ENCODE peak calls at places on chromosomes 13 and 19, in ten cellular contexts. K is cardiac muscle cell, V is AG10803, D is right lobe of liver, O is GM23338, S is body of pancreas, L is heart left ventricle, W is suprapubic skin, E is endodermal cell, H is thyroid gland. J is an unnamed sample.

GRCh38 chr13:59674616-59675015 is 489.1 kb downstream of the DIAPH3 start:
- DNase-seq in O (no peak), V (no peak), W (no peak), L (no peak), K (no peak), E (no peak), D (no peak), S (no peak), H (no peak), J (no peak)

GRCh38 chr19:3358919-3359849 is 7.2 kb upstream of the NFIC start:
- DNase-seq in K (peak), V (peak), E (no peak), W (no peak), D (peak), H (peak), O (peak), S (peak), L (peak), J (peak)

GRCh38 chr19:46955114-46955812 is 64.4 kb upstream of the NPAS1 start:
- DNase-seq in L (no peak), E (no peak), O (no peak), K (no peak), S (no peak), V (no peak), D (no peak), W (no peak), H (no peak), J (peak)

GRCh38 chr19:55460670-55461258 is 678 bp downstream of the ISOC2 start:
- DNase-seq in L (peak), V (peak), D (peak), S (peak), K (peak), W (peak), E (peak), O (peak), H (peak), J (peak)

GRCh38 chr13:26498524-26499208 is 58.8 kb upstream of the WASF3 start:
- DNase-seq in O (no peak), W (no peak), K (no peak), L (no peak), H (no peak), S (no peak), D (no peak), V (no peak), E (no peak), J (no peak)

GRCh38 chr19:35105411-35106290 is 10.0 kb upstream of the FXYD3 start:
- DNase-seq in V (no peak), E (no peak), S (no peak), K (no peak), H (no peak), D (no peak), O (no peak), W (no peak), L (no peak), J (no peak)

GRCh38 chr13:78430811-78431210 is 172.5 kb downstream of the POU4F1 start:
- DNase-seq in S (no peak), L (no peak), W (no peak), K (no peak), O (no peak), E (no peak), D (no peak), H (no peak), V (no peak), J (no peak)

GRCh38 chr19:31718041-31718440 is 368.8 kb upstream of the TSHZ3 start:
- DNase-seq in L (no peak), D (no peak), S (no peak), V (peak), H (no peak), W (no peak), K (no peak), O (no peak), E (peak), J (peak)

GRCh38 chr13:113999618-113999910 is 25.7 kb upstream of the C13orf46 start:
- DNase-seq in E (no peak), D (no peak), S (no peak), O (no peak), V (no peak), H (no peak), W (peak), K (no peak), L (no peak), J (no peak)

GRCh38 chr13:99303863-99304521 is 3.2 kb downstream of the GPR183 start:
- DNase-seq in W (no peak), L (no peak), D (no peak), E (no peak), H (no peak), K (no peak), O (no peak), V (no peak), S (no peak), J (no peak)

GRCh38 chr13:65011403-65011802 is 2218.7 kb downstream of the PCDH9 start:
- DNase-seq in K (no peak), L (no peak), H (no peak), W (no peak), E (no peak), O (peak), V (no peak), S (no peak), D (no peak), J (no peak)

GRCh38 chr19:13150919-13151604 is 851 bp downstream of the IER2 start:
- DNase-seq in S (peak), W (peak), H (peak), V (no peak), O (no peak), D (peak), K (peak), E (no peak), L (peak), J (no peak)

GRCh38 chr19:40232949-40233810 is 6.7 kb upstream of the CCNP start:
- DNase-seq in K (no peak), E (peak), D (no peak), H (no peak), V (no peak), W (no peak), S (no peak), O (no peak), L (no peak), J (no peak)

DNA sequence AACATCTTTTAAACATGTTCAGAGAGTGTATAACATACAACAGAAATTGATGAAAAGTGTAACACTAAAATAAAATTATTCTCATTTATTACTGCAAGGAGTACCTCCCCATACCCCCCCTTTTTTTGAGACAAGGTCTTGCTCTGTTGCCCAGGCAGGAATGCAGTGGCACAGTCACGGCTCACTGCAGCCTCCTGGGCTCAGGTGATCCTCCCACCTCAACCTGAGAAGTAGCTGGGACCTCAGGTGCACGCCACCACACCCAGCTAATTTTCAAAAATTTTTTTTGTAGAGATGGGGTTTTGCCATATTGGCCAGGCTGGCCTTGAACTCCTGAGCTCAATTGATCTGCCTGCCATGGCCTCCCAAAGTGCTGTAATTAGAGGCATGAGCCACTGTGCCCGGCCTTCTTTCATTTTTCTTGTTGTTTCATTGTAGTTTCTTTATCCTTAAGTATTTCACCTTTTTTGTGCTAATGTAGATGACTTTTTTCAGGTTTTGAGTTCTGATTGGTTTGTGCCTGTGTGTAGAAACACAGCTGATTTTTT is 28.3 kb downstream of the GATAD2A start:
- DNase-seq in H (peak), D (no peak), W (no peak), E (no peak), K (no peak), L (no peak), V (no peak), S (no peak), O (no peak), J (no peak)
- H3K4me3 ChIP-seq in H (no peak), D (no peak), W (no peak), E (no peak), K (no peak), L (no peak), V (no peak), S (no peak), O (no peak), J (no peak)

GRCh38 chr13:29452773-29453574 is 142.5 kb downstream of the SLC7A1 start:
- DNase-seq in W (no peak), L (no peak), D (no peak), K (no peak), V (peak), E (no peak), H (no peak), O (no peak), S (no peak), J (no peak)

GRCh38 chr13:29448124-29448685 is 147.3 kb downstream of the SLC7A1 start:
- DNase-seq in D (no peak), W (no peak), V (no peak), O (no peak), H (no peak), E (peak), L (no peak), K (peak), S (no peak), J (no peak)

GRCh38 chr13:29453657-29454056 is 141.8 kb downstream of the SLC7A1 start:
- DNase-seq in K (no peak), V (peak), W (no peak), E (no peak), H (no peak), S (no peak), L (no peak), D (no peak), O (no peak), J (peak)

GRCh38 chr13:29446016-29446415 is 149.5 kb downstream of the SLC7A1 start:
- DNase-seq in D (no peak), S (no peak), E (no peak), H (no peak), L (no peak), V (no peak), W (no peak), K (no peak), O (no peak), J (no peak)

GRCh38 chr13:29449726-29450125 is 145.8 kb downstream of the SLC7A1 start:
- DNase-seq in O (no peak), H (no peak), S (no peak), W (no peak), K (no peak), E (no peak), L (no peak), D (no peak), V (no peak), J (no peak)
- TF ChIP-seq CTCF in O (no peak), H (no peak), S (no peak), W (no peak), K (no peak), E (no peak), L (no peak), D (no peak), V (no peak), J (no peak)

GRCh38 chr19:42175335-42175734 is 42.1 kb downstream of the DEDD2 start:
- DNase-seq in H (no peak), O (no peak), D (no peak), V (no peak), W (no peak), K (no peak), E (no peak), L (no peak), S (no peak), J (no peak)

GRCh38 chr19:42175952-42176648 is 41.4 kb downstream of the DEDD2 start:
- DNase-seq in L (no peak), H (no peak), O (peak), W (no peak), S (no peak), V (peak), E (peak), K (no peak), D (no peak), J (peak)

GRCh38 chr19:42177686-42178019 is 39.8 kb downstream of the DEDD2 start:
- DNase-seq in H (no peak), L (no peak), W (no peak), V (no peak), D (no peak), O (no peak), E (no peak), K (no peak), S (no peak), J (no peak)

GRCh38 chr19:42176649-42176989 is 40.9 kb downstream of the DEDD2 start:
- DNase-seq in H (no peak), V (no peak), O (peak), L (no peak), E (no peak), S (no peak), K (peak), D (no peak), W (no peak), J (no peak)

GRCh38 chr19:42176990-42177685 is 40.3 kb downstream of the DEDD2 start:
- DNase-seq in S (peak), O (peak), E (peak), L (peak), K (peak), V (peak), D (no peak), H (peak), W (no peak), J (peak)
- H3K4me3 ChIP-seq in S (no peak), O (peak), E (no peak), L (peak), K (peak), V (peak), D (no peak), H (no peak), W (peak), J (peak)

GRCh38 chr13:51912091-51912490 is 50.3 kb downstream of the CCDC70 start:
- DNase-seq in V (no peak), O (no peak), K (no peak), S (peak), W (no peak), D (no peak), E (no peak), H (peak), L (no peak), J (no peak)
- TF ChIP-seq CTCF in V (no peak), O (no peak), K (no peak), S (no peak), W (no peak), D (no peak), E (no peak), H (no peak), L (no peak), J (no peak)

GRCh38 chr19:45864629-45865082 is 530 bp downstream of the FOXA3 start:
- DNase-seq in K (no peak), V (no peak), H (no peak), E (no peak), S (no peak), O (no peak), W (no peak), L (no peak), D (no peak), J (no peak)
- H3K4me3 ChIP-seq in K (peak), V (no peak), H (no peak), E (peak), S (peak), O (peak), W (peak), L (peak), D (peak), J (no peak)